ENCODE peak calls at places on chromosomes 4 and X, in nine cellular contexts. One of them, this sample, is unnamed. For H3K4me1, the result is how much of the 10 kb centered on the place peaks cover.

GRCh38 chr4:38612996-38613395 is 51.0 kb upstream of the KLF3 start:
- DNase-seq in GM23338: no peak
- DNase-seq in left lung: no peak
- DNase-seq in H9: no peak
- DNase-seq in effector memory CD4-positive, alpha-beta T cell: no peak
- DNase-seq in tibial artery: no peak
- DNase-seq in GM23248: no peak
- DNase-seq in testis: no peak
- DNase-seq in naive thymus-derived CD4-positive, alpha-beta T cell: no peak
- DNase-seq in this sample: no peak

GRCh38 chr4:8318509-8318908 is 49.0 kb downstream of the HTRA3 start:
- DNase-seq in GM23338: no peak
- DNase-seq in naive thymus-derived CD4-positive, alpha-beta T cell: peak
- DNase-seq in tibial artery: no peak
- DNase-seq in effector memory CD4-positive, alpha-beta T cell: no peak
- DNase-seq in H9: no peak
- DNase-seq in left lung: no peak
- DNase-seq in testis: peak
- DNase-seq in GM23248: no peak
- DNase-seq in this sample: no peak

GRCh38 chr4:145720656-145721055 is 40.7 kb downstream of the C4orf51 start:
- DNase-seq in left lung: no peak
- DNase-seq in naive thymus-derived CD4-positive, alpha-beta T cell: no peak
- DNase-seq in GM23248: no peak
- DNase-seq in testis: no peak
- DNase-seq in effector memory CD4-positive, alpha-beta T cell: no peak
- DNase-seq in tibial artery: no peak
- DNase-seq in GM23338: no peak
- DNase-seq in H9: no peak
- DNase-seq in this sample: no peak

GRCh38 chr4:104966349-104967033 is 180.2 kb upstream of the TET2 start:
- DNase-seq in left lung: no peak
- DNase-seq in testis: no peak
- DNase-seq in tibial artery: no peak
- DNase-seq in H9: no peak
- DNase-seq in naive thymus-derived CD4-positive, alpha-beta T cell: no peak
- DNase-seq in GM23248: no peak
- DNase-seq in effector memory CD4-positive, alpha-beta T cell: no peak
- DNase-seq in GM23338: peak
- DNase-seq in this sample: no peak

GRCh38 chr4:5051692-5052423 is 578 bp downstream of the STK32B start:
- DNase-seq in GM23248: peak
- DNase-seq in H9: peak
- DNase-seq in naive thymus-derived CD4-positive, alpha-beta T cell: no peak
- DNase-seq in left lung: no peak
- DNase-seq in tibial artery: peak
- DNase-seq in testis: peak
- DNase-seq in GM23338: peak
- DNase-seq in effector memory CD4-positive, alpha-beta T cell: no peak
- DNase-seq in this sample: peak

GRCh38 chr4:73945674-73946449 is 36.0 kb downstream of the PF4 start:
- DNase-seq in testis: no peak
- DNase-seq in tibial artery: no peak
- DNase-seq in effector memory CD4-positive, alpha-beta T cell: no peak
- DNase-seq in GM23248: no peak
- DNase-seq in left lung: peak
- DNase-seq in naive thymus-derived CD4-positive, alpha-beta T cell: no peak
- DNase-seq in H9: no peak
- DNase-seq in GM23338: no peak
- DNase-seq in this sample: no peak

GRCh38 chr4:71020611-71021010 is 27.2 kb downstream of the DCK start:
- DNase-seq in H9: no peak
- DNase-seq in effector memory CD4-positive, alpha-beta T cell: no peak
- DNase-seq in left lung: no peak
- DNase-seq in GM23248: no peak
- DNase-seq in tibial artery: no peak
- DNase-seq in testis: no peak
- DNase-seq in naive thymus-derived CD4-positive, alpha-beta T cell: no peak
- DNase-seq in GM23338: no peak
- DNase-seq in this sample: no peak

GRCh38 chr4:69760455-69760854 is at the start of gene SULT1B1:
- DNase-seq in GM23338: no peak
- DNase-seq in GM23248: peak
- DNase-seq in H9: no peak
- DNase-seq in testis: no peak
- DNase-seq in effector memory CD4-positive, alpha-beta T cell: no peak
- DNase-seq in left lung: no peak
- DNase-seq in naive thymus-derived CD4-positive, alpha-beta T cell: peak
- DNase-seq in tibial artery: no peak
- DNase-seq in this sample: no peak

GRCh38 chr4:143437476-143437875 is 76.0 kb upstream of the SMARCA5 start:
- DNase-seq in H9: no peak
- DNase-seq in GM23338: no peak
- DNase-seq in left lung: no peak
- DNase-seq in testis: no peak
- DNase-seq in GM23248: no peak
- DNase-seq in naive thymus-derived CD4-positive, alpha-beta T cell: no peak
- DNase-seq in effector memory CD4-positive, alpha-beta T cell: no peak
- DNase-seq in tibial artery: no peak
- DNase-seq in this sample: no peak

GRCh38 chrX:10754445-10754844 is 134.1 kb upstream of the MID1 start:
- DNase-seq in H9: no peak
- DNase-seq in tibial artery: no peak
- DNase-seq in testis: no peak
- DNase-seq in GM23248: no peak
- DNase-seq in naive thymus-derived CD4-positive, alpha-beta T cell: no peak
- DNase-seq in GM23338: no peak
- DNase-seq in left lung: no peak
- DNase-seq in effector memory CD4-positive, alpha-beta T cell: no peak
- DNase-seq in this sample: no peak

GRCh38 chrX:150365051-150365952 is 2.2 kb downstream of the MAMLD1 start:
- DNase-seq in H9: peak
- DNase-seq in effector memory CD4-positive, alpha-beta T cell: peak
- DNase-seq in GM23338: peak
- DNase-seq in naive thymus-derived CD4-positive, alpha-beta T cell: peak
- DNase-seq in testis: peak
- DNase-seq in GM23248: peak
- DNase-seq in left lung: peak
- DNase-seq in tibial artery: peak
- DNase-seq in this sample: peak

GRCh38 chr4:111937368-111937767 is 207.9 kb upstream of the FAM241A start:
- DNase-seq in H9: no peak
- DNase-seq in testis: no peak
- DNase-seq in naive thymus-derived CD4-positive, alpha-beta T cell: no peak
- DNase-seq in left lung: no peak
- DNase-seq in effector memory CD4-positive, alpha-beta T cell: no peak
- DNase-seq in tibial artery: no peak
- DNase-seq in GM23248: peak
- DNase-seq in GM23338: peak
- DNase-seq in this sample: no peak

GRCh38 chrX:34559325-34559724 is 97.8 kb downstream of the TMEM47 start:
- DNase-seq in naive thymus-derived CD4-positive, alpha-beta T cell: no peak
- DNase-seq in GM23248: no peak
- DNase-seq in testis: no peak
- DNase-seq in tibial artery: no peak
- DNase-seq in left lung: no peak
- DNase-seq in GM23338: peak
- DNase-seq in effector memory CD4-positive, alpha-beta T cell: no peak
- DNase-seq in H9: peak
- DNase-seq in this sample: no peak

GRCh38 chr4:167903291-167903721 is 189.0 kb upstream of the ANXA10 start:
- DNase-seq in left lung: no peak
- DNase-seq in tibial artery: no peak
- DNase-seq in GM23248: peak
- DNase-seq in effector memory CD4-positive, alpha-beta T cell: no peak
- DNase-seq in testis: no peak
- DNase-seq in H9: no peak
- DNase-seq in naive thymus-derived CD4-positive, alpha-beta T cell: no peak
- DNase-seq in GM23338: no peak
- DNase-seq in this sample: no peak

GRCh38 chr4:57233391-57233790 is 123.2 kb upstream of the IGFBP7 start:
- DNase-seq in H9: no peak
- DNase-seq in left lung: no peak
- DNase-seq in GM23248: peak
- DNase-seq in testis: no peak
- DNase-seq in GM23338: no peak
- DNase-seq in effector memory CD4-positive, alpha-beta T cell: no peak
- DNase-seq in naive thymus-derived CD4-positive, alpha-beta T cell: no peak
- DNase-seq in tibial artery: no peak
- DNase-seq in this sample: no peak

GRCh38 chr4:21948347-21949072 is at the start of gene KCNIP4:
- DNase-seq in left lung: no peak
- DNase-seq in naive thymus-derived CD4-positive, alpha-beta T cell: no peak
- DNase-seq in testis: peak
- DNase-seq in H9: peak
- DNase-seq in effector memory CD4-positive, alpha-beta T cell: no peak
- DNase-seq in GM23338: peak
- DNase-seq in GM23248: peak
- DNase-seq in tibial artery: no peak
- DNase-seq in this sample: peak

GRCh38 chr4:134426821-134427220 is 225.2 kb upstream of the PABPC4L start:
- DNase-seq in GM23338: no peak
- DNase-seq in GM23248: no peak
- DNase-seq in effector memory CD4-positive, alpha-beta T cell: no peak
- DNase-seq in left lung: no peak
- DNase-seq in tibial artery: no peak
- DNase-seq in naive thymus-derived CD4-positive, alpha-beta T cell: no peak
- DNase-seq in H9: no peak
- DNase-seq in testis: no peak
- DNase-seq in this sample: no peak

GRCh38 chrX:3167771-3168170 is 126.5 kb downstream of the ARSF start:
- DNase-seq in left lung: no peak
- DNase-seq in H9: no peak
- DNase-seq in GM23338: no peak
- DNase-seq in testis: no peak
- DNase-seq in effector memory CD4-positive, alpha-beta T cell: no peak
- DNase-seq in naive thymus-derived CD4-positive, alpha-beta T cell: no peak
- DNase-seq in GM23248: no peak
- DNase-seq in tibial artery: no peak
- DNase-seq in this sample: no peak

GRCh38 chrX:138745215-138745614 is 33.7 kb upstream of the FGF13 start:
- DNase-seq in naive thymus-derived CD4-positive, alpha-beta T cell: no peak
- DNase-seq in left lung: no peak
- DNase-seq in GM23338: peak
- DNase-seq in H9: no peak
- DNase-seq in testis: peak
- DNase-seq in tibial artery: no peak
- DNase-seq in GM23248: peak
- DNase-seq in effector memory CD4-positive, alpha-beta T cell: no peak
- DNase-seq in this sample: no peak

GRCh38 chr4:60187428-60187827 is 1012.7 kb upstream of the ADGRL3 start:
- DNase-seq in tibial artery: no peak
- DNase-seq in GM23338: no peak
- DNase-seq in effector memory CD4-positive, alpha-beta T cell: no peak
- DNase-seq in naive thymus-derived CD4-positive, alpha-beta T cell: no peak
- DNase-seq in H9: no peak
- DNase-seq in testis: no peak
- DNase-seq in left lung: no peak
- DNase-seq in GM23248: no peak
- DNase-seq in this sample: no peak

GRCh38 chr4:95084584-95084983 is 326.8 kb downstream of the BMPR1B start:
- DNase-seq in H9: no peak
- DNase-seq in GM23338: no peak
- DNase-seq in testis: no peak
- DNase-seq in tibial artery: no peak
- DNase-seq in effector memory CD4-positive, alpha-beta T cell: no peak
- DNase-seq in naive thymus-derived CD4-positive, alpha-beta T cell: no peak
- DNase-seq in left lung: no peak
- DNase-seq in GM23248: no peak
- DNase-seq in this sample: no peak

GRCh38 chrX:67563469-67564448 is 19.9 kb downstream of the AR start:
- DNase-seq in tibial artery: no peak
- DNase-seq in effector memory CD4-positive, alpha-beta T cell: no peak
- DNase-seq in H9: no peak
- DNase-seq in testis: peak
- DNase-seq in GM23338: no peak
- DNase-seq in left lung: no peak
- DNase-seq in naive thymus-derived CD4-positive, alpha-beta T cell: no peak
- DNase-seq in GM23248: peak
- DNase-seq in this sample: no peak

GRCh38 chrX:13001961-13002671 is 27.2 kb downstream of the TMSB4X start:
- DNase-seq in effector memory CD4-positive, alpha-beta T cell: no peak
- DNase-seq in GM23248: peak
- DNase-seq in H9: no peak
- DNase-seq in testis: no peak
- DNase-seq in tibial artery: no peak
- DNase-seq in GM23338: no peak
- DNase-seq in naive thymus-derived CD4-positive, alpha-beta T cell: no peak
- DNase-seq in left lung: no peak
- DNase-seq in this sample: no peak
- H3K4me1 ChIP-seq in effector memory CD4-positive, alpha-beta T cell: under half
- H3K4me1 ChIP-seq in GM23248: under half
- H3K4me1 ChIP-seq in H9: under half
- H3K4me1 ChIP-seq in testis: under half
- H3K4me1 ChIP-seq in tibial artery: under half
- H3K4me1 ChIP-seq in GM23338: under half
- H3K4me1 ChIP-seq in naive thymus-derived CD4-positive, alpha-beta T cell: half or more
- H3K4me1 ChIP-seq in left lung: under half
- H3K4me1 ChIP-seq in this sample: under half

DNA sequence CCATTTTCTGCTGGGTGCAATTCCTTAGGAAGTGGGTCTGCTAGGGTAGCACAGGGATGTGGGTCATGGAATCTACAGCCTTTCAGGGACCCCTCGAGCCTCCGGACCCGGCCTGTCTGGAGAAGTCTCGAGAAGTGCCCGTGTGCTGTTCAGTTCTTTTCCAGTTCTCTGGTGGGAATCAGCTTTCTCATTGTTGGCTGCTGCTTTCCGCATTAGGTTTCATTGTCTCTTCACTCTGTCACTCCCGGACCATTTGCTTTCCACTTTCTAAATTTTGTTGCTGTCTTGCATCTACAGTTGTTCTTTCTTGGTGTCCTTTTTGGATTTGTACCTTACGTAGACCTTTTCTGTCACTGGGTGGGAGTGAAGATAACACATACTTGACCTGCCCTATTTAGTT is 6.1 kb downstream of the RAB9A start:
- DNase-seq in left lung: no peak
- DNase-seq in testis: no peak
- DNase-seq in effector memory CD4-positive, alpha-beta T cell: no peak
- DNase-seq in naive thymus-derived CD4-positive, alpha-beta T cell: no peak
- DNase-seq in GM23248: no peak
- DNase-seq in GM23338: no peak
- DNase-seq in H9: no peak
- DNase-seq in tibial artery: no peak
- DNase-seq in this sample: no peak
- H3K27ac ChIP-seq in left lung: no peak
- H3K27ac ChIP-seq in testis: no peak
- H3K27ac ChIP-seq in effector memory CD4-positive, alpha-beta T cell: no peak
- H3K27ac ChIP-seq in naive thymus-derived CD4-positive, alpha-beta T cell: no peak
- H3K27ac ChIP-seq in GM23248: no peak
- H3K27ac ChIP-seq in GM23338: no peak
- H3K27ac ChIP-seq in H9: no peak
- H3K27ac ChIP-seq in tibial artery: no peak
- H3K27ac ChIP-seq in this sample: no peak

GRCh38 chr4:6277139-6277802 is 7.6 kb downstream of the WFS1 start:
- DNase-seq in naive thymus-derived CD4-positive, alpha-beta T cell: no peak
- DNase-seq in left lung: no peak
- DNase-seq in GM23248: no peak
- DNase-seq in GM23338: no peak
- DNase-seq in H9: no peak
- DNase-seq in testis: peak
- DNase-seq in tibial artery: no peak
- DNase-seq in effector memory CD4-positive, alpha-beta T cell: no peak
- DNase-seq in this sample: no peak
- H3K4me1 ChIP-seq in naive thymus-derived CD4-positive, alpha-beta T cell: under half
- H3K4me1 ChIP-seq in left lung: under half
- H3K4me1 ChIP-seq in GM23248: under half
- H3K4me1 ChIP-seq in GM23338: under half
- H3K4me1 ChIP-seq in H9: under half
- H3K4me1 ChIP-seq in testis: half or more
- H3K4me1 ChIP-seq in tibial artery: half or more
- H3K4me1 ChIP-seq in effector memory CD4-positive, alpha-beta T cell: under half
- H3K4me1 ChIP-seq in this sample: under half

GRCh38 chr4:2667428-2667827 is 88.7 kb downstream of the TNIP2 start:
- DNase-seq in naive thymus-derived CD4-positive, alpha-beta T cell: no peak
- DNase-seq in GM23248: no peak
- DNase-seq in left lung: no peak
- DNase-seq in H9: no peak
- DNase-seq in GM23338: no peak
- DNase-seq in testis: no peak
- DNase-seq in tibial artery: no peak
- DNase-seq in effector memory CD4-positive, alpha-beta T cell: no peak
- DNase-seq in this sample: no peak
- H3K27ac ChIP-seq in naive thymus-derived CD4-positive, alpha-beta T cell: peak
- H3K27ac ChIP-seq in GM23248: no peak
- H3K27ac ChIP-seq in left lung: peak
- H3K27ac ChIP-seq in H9: no peak
- H3K27ac ChIP-seq in GM23338: no peak
- H3K27ac ChIP-seq in testis: peak
- H3K27ac ChIP-seq in tibial artery: no peak
- H3K27ac ChIP-seq in effector memory CD4-positive, alpha-beta T cell: no peak
- H3K27ac ChIP-seq in this sample: no peak